ENCODE peak calls at places on chromosomes 1 and 21, in seven cellular contexts. One of them, this sample, is unnamed.

GRCh38 chr21:41215856-41216408 is 48.0 kb downstream of the BACE2 start:
- DNase-seq in astrocyte of the spinal cord: no peak
- DNase-seq in MV-4-11: no peak
- DNase-seq in H9: no peak
- DNase-seq in fibroblast of the conjunctiva: no peak
- DNase-seq in activated CD4-positive, alpha-beta T cell treated with anti-CD3 and anti-CD28 coated beads, Interleukin-2, amount 10 ng/mL, durations not matched to agents 7 days and 5 days: no peak
- DNase-seq in GM12891: no peak
- DNase-seq in this sample: no peak

GRCh38 chr1:87810166-87810565 is 481.5 kb downstream of the LMO4 start:
- DNase-seq in astrocyte of the spinal cord: no peak
- DNase-seq in MV-4-11: no peak
- DNase-seq in H9: no peak
- DNase-seq in fibroblast of the conjunctiva: no peak
- DNase-seq in activated CD4-positive, alpha-beta T cell treated with anti-CD3 and anti-CD28 coated beads, Interleukin-2, amount 10 ng/mL, durations not matched to agents 7 days and 5 days: no peak
- DNase-seq in GM12891: no peak
- DNase-seq in this sample: no peak

GRCh38 chr1:204545881-204546280 is 29.7 kb downstream of the MDM4 start:
- DNase-seq in astrocyte of the spinal cord: no peak
- DNase-seq in MV-4-11: no peak
- DNase-seq in H9: no peak
- DNase-seq in fibroblast of the conjunctiva: no peak
- DNase-seq in activated CD4-positive, alpha-beta T cell treated with anti-CD3 and anti-CD28 coated beads, Interleukin-2, amount 10 ng/mL, durations not matched to agents 7 days and 5 days: no peak
- DNase-seq in GM12891: no peak
- DNase-seq in this sample: no peak

GRCh38 chr1:21921100-21921875 is 15.8 kb downstream of the HSPG2 start:
- DNase-seq in astrocyte of the spinal cord: no peak
- DNase-seq in MV-4-11: no peak
- DNase-seq in H9: no peak
- DNase-seq in fibroblast of the conjunctiva: no peak
- DNase-seq in activated CD4-positive, alpha-beta T cell treated with anti-CD3 and anti-CD28 coated beads, Interleukin-2, amount 10 ng/mL, durations not matched to agents 7 days and 5 days: no peak
- DNase-seq in GM12891: no peak
- DNase-seq in this sample: no peak

GRCh38 chr1:187047298-187047697 is 218.5 kb downstream of the PLA2G4A start:
- DNase-seq in astrocyte of the spinal cord: no peak
- DNase-seq in MV-4-11: no peak
- DNase-seq in H9: peak
- DNase-seq in fibroblast of the conjunctiva: no peak
- DNase-seq in activated CD4-positive, alpha-beta T cell treated with anti-CD3 and anti-CD28 coated beads, Interleukin-2, amount 10 ng/mL, durations not matched to agents 7 days and 5 days: no peak
- DNase-seq in GM12891: no peak
- DNase-seq in this sample: no peak

GRCh38 chr21:37207441-37208009 is 59.6 kb downstream of the VPS26C start:
- DNase-seq in astrocyte of the spinal cord: no peak
- DNase-seq in MV-4-11: peak
- DNase-seq in H9: no peak
- DNase-seq in fibroblast of the conjunctiva: no peak
- DNase-seq in activated CD4-positive, alpha-beta T cell treated with anti-CD3 and anti-CD28 coated beads, Interleukin-2, amount 10 ng/mL, durations not matched to agents 7 days and 5 days: peak
- DNase-seq in GM12891: no peak
- DNase-seq in this sample: no peak

GRCh38 chr1:112950426-112950825 is 5.6 kb downstream of the SLC16A1 start:
- DNase-seq in astrocyte of the spinal cord: no peak
- DNase-seq in MV-4-11: no peak
- DNase-seq in H9: no peak
- DNase-seq in fibroblast of the conjunctiva: no peak
- DNase-seq in activated CD4-positive, alpha-beta T cell treated with anti-CD3 and anti-CD28 coated beads, Interleukin-2, amount 10 ng/mL, durations not matched to agents 7 days and 5 days: no peak
- DNase-seq in GM12891: no peak
- DNase-seq in this sample: no peak

GRCh38 chr1:80531182-80531581 is 1269.6 kb upstream of the ADGRL2 start:
- DNase-seq in astrocyte of the spinal cord: peak
- DNase-seq in MV-4-11: no peak
- DNase-seq in H9: no peak
- DNase-seq in fibroblast of the conjunctiva: no peak
- DNase-seq in activated CD4-positive, alpha-beta T cell treated with anti-CD3 and anti-CD28 coated beads, Interleukin-2, amount 10 ng/mL, durations not matched to agents 7 days and 5 days: no peak
- DNase-seq in GM12891: no peak
- DNase-seq in this sample: no peak

GRCh38 chr1:53321366-53321765 is 6.5 kb downstream of the LRP8 start:
- DNase-seq in astrocyte of the spinal cord: no peak
- DNase-seq in MV-4-11: no peak
- DNase-seq in H9: peak
- DNase-seq in fibroblast of the conjunctiva: no peak
- DNase-seq in activated CD4-positive, alpha-beta T cell treated with anti-CD3 and anti-CD28 coated beads, Interleukin-2, amount 10 ng/mL, durations not matched to agents 7 days and 5 days: no peak
- DNase-seq in GM12891: no peak
- DNase-seq in this sample: peak

GRCh38 chr1:220999872-221000863 is 120.9 kb downstream of the HLX start:
- DNase-seq in astrocyte of the spinal cord: no peak
- DNase-seq in MV-4-11: peak
- DNase-seq in H9: no peak
- DNase-seq in fibroblast of the conjunctiva: no peak
- DNase-seq in activated CD4-positive, alpha-beta T cell treated with anti-CD3 and anti-CD28 coated beads, Interleukin-2, amount 10 ng/mL, durations not matched to agents 7 days and 5 days: no peak
- DNase-seq in GM12891: no peak
- DNase-seq in this sample: no peak